ENCODE peak calls at places on chromosomes 1 and 21, in four cellular contexts. One of them, this sample, is unnamed.

GRCh38 chr1:117612517-117613248 is 6.8 kb downstream of the TENT5C start:
- DNase-seq in fibroblast of lung: peak; percentile 90
- DNase-seq in mammary epithelial cell: peak; percentile 45
- DNase-seq in GM20000: no peak
- DNase-seq in this sample: peak; percentile 69

GRCh38 chr1:209823143-209824041 is 4.4 kb upstream of the UTP25 start:
- DNase-seq in fibroblast of lung: peak; percentile 84
- DNase-seq in mammary epithelial cell: peak; percentile 95
- DNase-seq in GM20000: peak; percentile 46
- DNase-seq in this sample: peak; percentile 89

GRCh38 chr1:79312438-79312837 is 305.9 kb upstream of the ADGRL4 start:
- DNase-seq in fibroblast of lung: no peak
- DNase-seq in mammary epithelial cell: no peak
- DNase-seq in GM20000: no peak
- DNase-seq in this sample: no peak

GRCh38 chr1:214422137-214422671 is 129.2 kb downstream of the PTPN14 start:
- DNase-seq in fibroblast of lung: peak; percentile 95
- DNase-seq in mammary epithelial cell: peak; percentile 88
- DNase-seq in GM20000: no peak
- DNase-seq in this sample: peak; percentile 84

GRCh38 chr21:43189936-43190335 is 21.1 kb downstream of the CRYAA start:
- DNase-seq in fibroblast of lung: no peak
- DNase-seq in mammary epithelial cell: no peak
- DNase-seq in GM20000: no peak
- DNase-seq in this sample: no peak

GRCh38 chr21:16419188-16419874 is 689.5 kb downstream of the USP25 start:
- DNase-seq in fibroblast of lung: peak; percentile 98
- DNase-seq in mammary epithelial cell: peak; percentile 50
- DNase-seq in GM20000: no peak
- DNase-seq in this sample: no peak

GRCh38 chr1:182488803-182489202 is 38.9 kb downstream of the RGSL1 start:
- DNase-seq in fibroblast of lung: no peak
- DNase-seq in mammary epithelial cell: no peak
- DNase-seq in GM20000: no peak
- DNase-seq in this sample: no peak

GRCh38 chr1:54342306-54342705 is 63.9 kb downstream of the SSBP3 start:
- DNase-seq in fibroblast of lung: no peak
- DNase-seq in mammary epithelial cell: no peak
- DNase-seq in GM20000: no peak
- DNase-seq in this sample: no peak

GRCh38 chr1:228344631-228345072 is 62.0 kb downstream of the TRIM11 start:
- DNase-seq in fibroblast of lung: no peak
- DNase-seq in mammary epithelial cell: peak; percentile 5
- DNase-seq in GM20000: no peak
- DNase-seq in this sample: peak; percentile 78

GRCh38 chr1:114083186-114083585 is 70.5 kb downstream of the SYT6 start:
- DNase-seq in fibroblast of lung: no peak
- DNase-seq in mammary epithelial cell: peak; percentile 83
- DNase-seq in GM20000: no peak
- DNase-seq in this sample: peak; percentile 14

GRCh38 chr1:206896261-206896660 is 982 bp upstream of the IL24 start:
- DNase-seq in fibroblast of lung: no peak
- DNase-seq in mammary epithelial cell: no peak
- DNase-seq in GM20000: no peak
- DNase-seq in this sample: peak; percentile 80

GRCh38 chr1:183871142-183871541 is 66.2 kb downstream of the RGL1 start:
- DNase-seq in fibroblast of lung: peak; percentile 74
- DNase-seq in mammary epithelial cell: peak; percentile 38
- DNase-seq in GM20000: no peak
- DNase-seq in this sample: peak; percentile 48

GRCh38 chr1:150322310-150322709 is 977 bp downstream of the PRPF3 start:
- DNase-seq in fibroblast of lung: no peak
- DNase-seq in mammary epithelial cell: peak; percentile 62
- DNase-seq in GM20000: peak; percentile 15
- DNase-seq in this sample: peak; percentile 73

GRCh38 chr1:30701266-30701650 is 22.1 kb downstream of the MATN1 start:
- DNase-seq in fibroblast of lung: no peak
- DNase-seq in mammary epithelial cell: peak; percentile 17
- DNase-seq in GM20000: no peak
- DNase-seq in this sample: no peak

GRCh38 chr1:89179343-89179742 is 3.5 kb upstream of the GBP7 start:
- DNase-seq in fibroblast of lung: no peak
- DNase-seq in mammary epithelial cell: no peak
- DNase-seq in GM20000: no peak
- DNase-seq in this sample: no peak

GRCh38 chr1:229229137-229229720 is 41.7 kb upstream of the RAB4A start:
- DNase-seq in fibroblast of lung: peak; percentile 18
- DNase-seq in mammary epithelial cell: peak; percentile 86
- DNase-seq in GM20000: no peak
- DNase-seq in this sample: peak; percentile 90

GRCh38 chr1:110084226-110085078 is 14.0 kb upstream of the ALX3 start:
- DNase-seq in fibroblast of lung: peak; percentile 50
- DNase-seq in mammary epithelial cell: no peak
- DNase-seq in GM20000: peak; percentile 76
- DNase-seq in this sample: no peak

GRCh38 chr1:160018900-160019299 is 12.9 kb downstream of the PIGM start:
- DNase-seq in fibroblast of lung: peak; percentile 72
- DNase-seq in mammary epithelial cell: peak; percentile 42
- DNase-seq in GM20000: no peak
- DNase-seq in this sample: peak; percentile 67

GRCh38 chr1:119631433-119632102 is 16.5 kb downstream of the ZNF697 start:
- DNase-seq in fibroblast of lung: peak; percentile 74
- DNase-seq in mammary epithelial cell: peak; percentile 64
- DNase-seq in GM20000: peak; percentile 61
- DNase-seq in this sample: peak; percentile 83

GRCh38 chr21:41878831-41879189 is 334 bp downstream of the PRDM15 start:
- DNase-seq in fibroblast of lung: peak; percentile 91
- DNase-seq in mammary epithelial cell: peak; percentile 71
- DNase-seq in GM20000: peak; percentile 96
- DNase-seq in this sample: peak; percentile 73

GRCh38 chr1:26318338-26319064 is 743 bp downstream of the CD52 start:
- DNase-seq in fibroblast of lung: no peak
- DNase-seq in mammary epithelial cell: no peak
- DNase-seq in GM20000: no peak
- DNase-seq in this sample: no peak

GRCh38 chr1:51750218-51750617 is 128.3 kb downstream of the NRDC start:
- DNase-seq in fibroblast of lung: peak; percentile 47
- DNase-seq in mammary epithelial cell: no peak
- DNase-seq in GM20000: no peak
- DNase-seq in this sample: peak; percentile 35

GRCh38 chr1:181013144-181013543 is 9.5 kb downstream of the STX6 start:
- DNase-seq in fibroblast of lung: no peak
- DNase-seq in mammary epithelial cell: no peak
- DNase-seq in GM20000: no peak
- DNase-seq in this sample: peak; percentile 34

GRCh38 chr1:225464851-225465792 is 37.3 kb upstream of the LBR start:
- DNase-seq in fibroblast of lung: no peak
- DNase-seq in mammary epithelial cell: peak; percentile 66
- DNase-seq in GM20000: no peak
- DNase-seq in this sample: peak; percentile 85

GRCh38 chr1:12434174-12434573 is 183.8 kb downstream of the DHRS3 start:
- DNase-seq in fibroblast of lung: peak; percentile 96
- DNase-seq in mammary epithelial cell: peak; percentile 90
- DNase-seq in GM20000: no peak
- DNase-seq in this sample: peak; percentile 70

GRCh38 chr1:164880644-164881043 is 321.7 kb downstream of the PBX1 start:
- DNase-seq in fibroblast of lung: no peak
- DNase-seq in mammary epithelial cell: no peak
- DNase-seq in GM20000: no peak
- DNase-seq in this sample: no peak

GRCh38 chr1:160779662-160780397 is 16.1 kb upstream of the LY9 start:
- DNase-seq in fibroblast of lung: no peak
- DNase-seq in mammary epithelial cell: no peak
- DNase-seq in GM20000: peak; percentile 21
- DNase-seq in this sample: peak; percentile 48

GRCh38 chr1:171075041-171075440 is 15.7 kb upstream of the FMO3 start:
- DNase-seq in fibroblast of lung: no peak
- DNase-seq in mammary epithelial cell: no peak
- DNase-seq in GM20000: no peak
- DNase-seq in this sample: no peak

GRCh38 chr1:192592981-192593683 is 17.6 kb downstream of the RGS1 start:
- DNase-seq in fibroblast of lung: peak; percentile 41
- DNase-seq in mammary epithelial cell: no peak
- DNase-seq in GM20000: no peak
- DNase-seq in this sample: peak; percentile 38

GRCh38 chr1:210757677-210758076 is 376.3 kb downstream of the KCNH1 start:
- DNase-seq in fibroblast of lung: no peak
- DNase-seq in mammary epithelial cell: no peak
- DNase-seq in GM20000: no peak
- DNase-seq in this sample: no peak

GRCh38 chr1:22444856-22445255 is 6.8 kb upstream of the ZBTB40 start:
- DNase-seq in fibroblast of lung: peak; percentile 13
- DNase-seq in mammary epithelial cell: no peak
- DNase-seq in GM20000: no peak
- DNase-seq in this sample: no peak

GRCh38 chr1:145740269-145740668 is 21.0 kb downstream of the CD160 start:
- DNase-seq in fibroblast of lung: peak; percentile 93
- DNase-seq in mammary epithelial cell: no peak
- DNase-seq in GM20000: no peak
- DNase-seq in this sample: no peak

DNA sequence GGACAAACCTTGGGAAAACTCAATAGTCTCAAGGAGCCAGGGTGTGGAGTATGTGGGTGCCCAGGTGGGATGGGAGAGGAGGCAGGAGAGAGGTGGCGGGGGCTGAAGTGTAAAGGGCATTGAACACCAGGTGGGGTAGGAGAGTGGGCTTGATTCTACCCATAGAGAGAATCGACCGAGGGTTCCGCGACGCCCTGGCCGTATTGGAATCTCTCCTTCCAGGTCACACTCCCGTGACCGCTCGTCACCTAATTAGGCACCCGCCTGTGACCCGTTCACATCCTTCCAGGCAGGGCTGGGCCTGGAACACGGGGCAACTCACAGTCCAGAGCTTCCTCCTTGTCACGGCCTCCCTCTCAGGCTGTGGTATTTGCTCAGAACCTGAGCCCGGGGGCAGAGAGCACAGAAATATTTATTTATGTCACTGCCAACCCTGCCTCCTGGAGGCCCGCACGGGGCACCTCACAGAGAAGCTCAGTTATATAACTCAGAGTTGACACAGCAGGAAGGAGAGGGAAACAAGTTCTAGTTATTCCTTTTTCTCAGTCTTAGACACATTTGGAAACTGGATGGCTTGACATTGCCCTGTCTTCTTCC is 12.0 kb downstream of the NCMAP start:
- DNase-seq in fibroblast of lung: no peak
- DNase-seq in mammary epithelial cell: peak; percentile 11
- DNase-seq in GM20000: no peak
- DNase-seq in this sample: peak; percentile 19
- TF ChIP-seq CTCF in fibroblast of lung: no peak
- TF ChIP-seq CTCF in mammary epithelial cell: peak; percentile 28
- TF ChIP-seq CTCF in GM20000: no peak
- TF ChIP-seq CTCF in this sample: no peak

GRCh38 chr1:167333703-167334102 is 113.0 kb downstream of the POU2F1 start:
- DNase-seq in fibroblast of lung: no peak
- DNase-seq in mammary epithelial cell: no peak
- DNase-seq in GM20000: no peak
- DNase-seq in this sample: no peak

GRCh38 chr1:167344605-167345385 is 124.1 kb downstream of the POU2F1 start:
- DNase-seq in fibroblast of lung: peak; percentile 49
- DNase-seq in mammary epithelial cell: no peak
- DNase-seq in GM20000: no peak
- DNase-seq in this sample: peak; percentile 60

GRCh38 chr1:167344112-167344511 is 123.4 kb downstream of the POU2F1 start:
- DNase-seq in fibroblast of lung: peak; percentile 92
- DNase-seq in mammary epithelial cell: no peak
- DNase-seq in GM20000: no peak
- DNase-seq in this sample: no peak

GRCh38 chr1:167342846-167343245 is 122.2 kb downstream of the POU2F1 start:
- DNase-seq in fibroblast of lung: no peak
- DNase-seq in mammary epithelial cell: no peak
- DNase-seq in GM20000: peak; percentile 41
- DNase-seq in this sample: peak; percentile 53

DNA sequence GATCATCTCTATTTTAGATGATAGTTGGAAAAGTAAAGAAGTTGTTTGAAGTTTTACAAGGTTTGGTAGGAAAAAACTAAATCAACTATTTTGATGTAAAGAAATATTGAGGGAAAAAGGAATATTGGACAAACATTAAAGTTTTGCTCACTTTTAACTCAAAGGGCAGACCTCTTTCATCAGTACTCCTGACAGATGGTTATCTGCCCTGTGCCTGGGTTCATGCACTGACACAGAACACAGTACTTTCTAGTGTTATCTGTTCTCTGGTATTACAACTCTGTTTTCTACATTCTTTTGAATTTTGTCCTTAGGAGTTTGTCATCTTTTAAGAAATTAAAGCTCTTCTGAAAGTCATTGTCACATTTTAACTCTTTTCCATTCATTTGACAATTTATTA is 118.7 kb downstream of the POU2F1 start:
- DNase-seq in fibroblast of lung: no peak
- DNase-seq in mammary epithelial cell: no peak
- DNase-seq in GM20000: no peak
- DNase-seq in this sample: no peak
- TF ChIP-seq CTCF in fibroblast of lung: no peak
- TF ChIP-seq CTCF in mammary epithelial cell: no peak
- TF ChIP-seq CTCF in GM20000: no peak
- TF ChIP-seq CTCF in this sample: no peak

GRCh38 chr1:2044510-2045319 is 5.5 kb upstream of the PRKCZ start:
- DNase-seq in fibroblast of lung: peak; percentile 18
- DNase-seq in mammary epithelial cell: peak; percentile 31
- DNase-seq in GM20000: peak; percentile 92
- DNase-seq in this sample: peak; percentile 56
- TF ChIP-seq CTCF in fibroblast of lung: peak; percentile 55
- TF ChIP-seq CTCF in mammary epithelial cell: peak; percentile 64
- TF ChIP-seq CTCF in GM20000: peak; percentile 86
- TF ChIP-seq CTCF in this sample: peak; percentile 88

GRCh38 chr1:188669715-188670114 is 1807.9 kb downstream of the BRINP3 start:
- DNase-seq in fibroblast of lung: peak; percentile 73
- DNase-seq in mammary epithelial cell: peak; percentile 11
- DNase-seq in GM20000: no peak
- DNase-seq in this sample: peak; percentile 29

GRCh38 chr1:188672153-188672552 is 1805.5 kb downstream of the BRINP3 start:
- DNase-seq in fibroblast of lung: no peak
- DNase-seq in mammary epithelial cell: no peak
- DNase-seq in GM20000: no peak
- DNase-seq in this sample: no peak

GRCh38 chr1:188670837-188671236 is 1806.8 kb downstream of the BRINP3 start:
- DNase-seq in fibroblast of lung: peak; percentile 45
- DNase-seq in mammary epithelial cell: peak; percentile 85
- DNase-seq in GM20000: no peak
- DNase-seq in this sample: peak; percentile 73

GRCh38 chr1:188665477-188665876 is 1812.2 kb downstream of the BRINP3 start:
- DNase-seq in fibroblast of lung: no peak
- DNase-seq in mammary epithelial cell: no peak
- DNase-seq in GM20000: no peak
- DNase-seq in this sample: no peak

DNA sequence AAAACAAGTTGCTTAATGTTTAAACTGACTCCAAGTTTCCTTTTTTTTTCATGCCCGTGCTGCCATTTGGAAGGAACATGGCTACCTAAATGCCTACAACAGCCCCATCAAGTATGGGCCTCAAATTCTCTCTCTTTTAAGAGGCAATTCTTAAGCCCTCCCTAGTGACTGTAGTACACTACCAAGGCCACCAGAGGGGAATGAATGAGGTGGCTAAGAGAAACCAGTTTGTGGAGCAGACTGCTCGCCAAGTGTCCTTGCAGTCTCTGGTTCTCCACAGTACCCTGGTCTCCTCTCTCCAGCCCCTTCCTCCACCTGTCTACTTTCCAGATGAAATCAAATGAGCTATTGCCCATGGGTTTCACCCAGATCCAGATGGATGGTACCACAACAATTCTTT is 1809.6 kb downstream of the BRINP3 start:
- DNase-seq in fibroblast of lung: no peak
- DNase-seq in mammary epithelial cell: no peak
- DNase-seq in GM20000: no peak
- DNase-seq in this sample: peak; percentile 9
- TF ChIP-seq CTCF in fibroblast of lung: no peak
- TF ChIP-seq CTCF in mammary epithelial cell: peak; percentile 15
- TF ChIP-seq CTCF in GM20000: no peak
- TF ChIP-seq CTCF in this sample: no peak